ENCODE peak calls at places on chromosome 5, in seven cellular contexts. O is non-pigmented ciliary epithelial cell, E is fibroblast of lung, A is SW 1271, W is HEK293T, V is A549, P is NCI-H345. I is an unnamed sample.

GRCh38 chr5:114702731-114703130 is 340.9 kb downstream of the KCNN2 start:
- DNase-seq in O (no peak), E (no peak), A (no peak), W (no peak), V (no peak), P (no peak), I (no peak)

GRCh38 chr5:40124367-40124766 is 555.3 kb upstream of the PTGER4 start:
- DNase-seq in O (no peak), E (peak; percentile 26), A (peak; percentile 28), W (no peak), V (peak; percentile 16), P (no peak), I (no peak)

GRCh38 chr5:76529464-76530344 is 93.5 kb downstream of the F2RL2 start:
- DNase-seq in O (no peak), E (no peak), A (no peak), W (no peak), V (no peak), P (no peak), I (no peak)

GRCh38 chr5:72633649-72634048 is 126.4 kb upstream of the ZNF366 start:
- DNase-seq in O (no peak), E (peak; percentile 82), A (no peak), W (no peak), V (no peak), P (no peak), I (no peak)

GRCh38 chr5:32903613-32904012 is 192.5 kb downstream of the NPR3 start:
- DNase-seq in O (no peak), E (no peak), A (no peak), W (no peak), V (no peak), P (no peak), I (no peak)

GRCh38 chr5:178123987-178124925 is 6.6 kb upstream of the RMND5B start:
- DNase-seq in O (no peak), E (no peak), A (no peak), W (no peak), V (no peak), P (no peak), I (peak; percentile 18)

GRCh38 chr5:18216016-18216415 is 581.8 kb downstream of the TAF11L14 start:
- DNase-seq in O (no peak), E (no peak), A (no peak), W (no peak), V (no peak), P (no peak), I (no peak)

GRCh38 chr5:68780299-68780960 is 313.4 kb upstream of the SLC30A5 start:
- DNase-seq in O (no peak), E (peak; percentile 1), A (no peak), W (no peak), V (no peak), P (no peak), I (no peak)

GRCh38 chr5:159331099-159331973 is 1.0 kb upstream of the IL12B start:
- DNase-seq in O (no peak), E (peak; percentile 50), A (peak; percentile 44), W (peak; percentile 80), V (peak; percentile 71), P (peak; percentile 20), I (no peak)

GRCh38 chr5:18043344-18043743 is 409.1 kb downstream of the TAF11L14 start:
- DNase-seq in O (no peak), E (no peak), A (no peak), W (no peak), V (peak; percentile 27), P (no peak), I (no peak)

GRCh38 chr5:55063899-55064298 is 38.5 kb upstream of the GZMA start:
- DNase-seq in O (peak; percentile 48), E (no peak), A (no peak), W (no peak), V (no peak), P (no peak), I (no peak)

GRCh38 chr5:78300464-78301045 is 6.1 kb upstream of the AP3B1 start:
- DNase-seq in O (no peak), E (peak; percentile 47), A (peak; percentile 38), W (no peak), V (peak; percentile 17), P (no peak), I (no peak)

GRCh38 chr5:2999926-3000325 is 248.4 kb upstream of the IRX2 start:
- DNase-seq in O (no peak), E (no peak), A (no peak), W (no peak), V (no peak), P (no peak), I (no peak)

GRCh38 chr5:84218546-84218945 is 166.1 kb downstream of the EDIL3 start:
- DNase-seq in O (no peak), E (no peak), A (no peak), W (no peak), V (no peak), P (no peak), I (no peak)

GRCh38 chr5:35963381-35963843 is 25.0 kb upstream of the CAPSL start:
- DNase-seq in O (no peak), E (peak; percentile 5), A (no peak), W (peak; percentile 6), V (peak; percentile 11), P (no peak), I (no peak)

GRCh38 chr5:9188131-9188530 is 357.7 kb downstream of the SEMA5A start:
- DNase-seq in O (peak; percentile 83), E (peak; percentile 89), A (peak; percentile 41), W (no peak), V (no peak), P (no peak), I (no peak)

GRCh38 chr5:58042933-58043606 is 416.8 kb downstream of the PLK2 start:
- DNase-seq in O (no peak), E (no peak), A (no peak), W (no peak), V (peak; percentile 10), P (no peak), I (no peak)

GRCh38 chr5:127910307-127910956 is 173.1 kb upstream of the SLC12A2 start:
- DNase-seq in O (no peak), E (no peak), A (no peak), W (no peak), V (no peak), P (no peak), I (peak; percentile 18)

GRCh38 chr5:10521466-10522223 is 42.2 kb upstream of the ANKRD33B start:
- DNase-seq in O (no peak), E (no peak), A (peak; percentile 29), W (peak; percentile 50), V (peak; percentile 52), P (no peak), I (no peak)

GRCh38 chr5:87303324-87303723 is 35.6 kb downstream of the RASA1 start:
- DNase-seq in O (no peak), E (no peak), A (no peak), W (no peak), V (no peak), P (no peak), I (no peak)

GRCh38 chr5:40578501-40579451 is 100.9 kb upstream of the PTGER4 start:
- DNase-seq in O (no peak), E (peak; percentile 28), A (no peak), W (no peak), V (no peak), P (no peak), I (no peak)

GRCh38 chr5:151745071-151745705 is 13.2 kb downstream of the ATOX1 start:
- DNase-seq in O (no peak), E (peak; percentile 77), A (peak; percentile 98), W (no peak), V (no peak), P (no peak), I (no peak)

GRCh38 chr5:26329562-26330189 is 708.7 kb downstream of the CDH9 start:
- DNase-seq in O (no peak), E (no peak), A (peak; percentile 44), W (peak; percentile 10), V (peak; percentile 16), P (peak; percentile 32), I (peak; percentile 4)

GRCh38 chr5:177443144-177443983 is 3.2 kb upstream of the PRR7 start:
- DNase-seq in O (no peak), E (no peak), A (no peak), W (no peak), V (no peak), P (no peak), I (no peak)

GRCh38 chr5:96090205-96090604 is 128.6 kb upstream of the ELL2 start:
- DNase-seq in O (no peak), E (no peak), A (no peak), W (no peak), V (no peak), P (no peak), I (peak; percentile 28)

GRCh38 chr5:177380805-177381126 is 3.5 kb upstream of the SLC34A1 start:
- DNase-seq in O (no peak), E (no peak), A (no peak), W (no peak), V (no peak), P (no peak), I (no peak)

GRCh38 chr5:17228833-17229291 is 11.4 kb downstream of the BASP1 start:
- DNase-seq in O (no peak), E (peak; percentile 64), A (no peak), W (no peak), V (no peak), P (peak; percentile 87), I (no peak)

GRCh38 chr5:58462623-58463230 is 2.8 kb upstream of the PLK2 start:
- DNase-seq in O (no peak), E (peak; percentile 80), A (peak; percentile 76), W (peak; percentile 14), V (peak; percentile 79), P (peak; percentile 50), I (peak; percentile 41)

GRCh38 chr5:59773286-59773685 is 120.2 kb downstream of the PDE4D start:
- DNase-seq in O (no peak), E (no peak), A (no peak), W (no peak), V (no peak), P (no peak), I (no peak)

I was measured in COR-L47.